ENCODE peak calls at places on chromosomes 7 and 10, in five cellular contexts. L, Z, P, C and Q are unnamed samples.

GRCh38 chr7:150988230-150989226 is 2.3 kb upstream of the NOS3 start:
- DNase-seq in L (no peak), Z (no peak), P (peak), C (peak), Q (peak)

GRCh38 chr7:155405399-155406318 is 52.3 kb upstream of the EN2 start:
- DNase-seq in L (no peak), Z (no peak), P (no peak), C (peak), Q (no peak)

GRCh38 chr7:112571852-112572607 is 91.2 kb downstream of the LSMEM1 start:
- DNase-seq in L (peak), Z (no peak), P (no peak), C (no peak), Q (no peak)

GRCh38 chr7:16847381-16847860 is 34.4 kb downstream of the AGR3 start:
- DNase-seq in L (peak), Z (no peak), P (peak), C (peak), Q (no peak)

GRCh38 chr7:84998665-84999064 is 188.2 kb downstream of the SEMA3D start:
- DNase-seq in L (no peak), Z (no peak), P (no peak), C (no peak), Q (no peak)

GRCh38 chr7:128937647-128938523 is at the start of gene IRF5:
- DNase-seq in L (peak), Z (no peak), P (peak), C (peak), Q (peak)

GRCh38 chr10:24202181-24202570 is 6.8 kb upstream of the KIAA1217 start:
- DNase-seq in L (no peak), Z (no peak), P (peak), C (peak), Q (peak)

GRCh38 chr7:99030951-99031350 is 113.0 kb downstream of the SMURF1 start:
- DNase-seq in L (no peak), Z (no peak), P (no peak), C (no peak), Q (no peak)

GRCh38 chr10:90162464-90162863 is 461.1 kb downstream of the KIF20B start:
- DNase-seq in L (peak), Z (no peak), P (no peak), C (no peak), Q (no peak)

GRCh38 chr10:6204341-6205191 is 1.8 kb downstream of the PFKFB3 start:
- DNase-seq in L (peak), Z (no peak), P (peak), C (no peak), Q (no peak)

GRCh38 chr7:116173051-116174028 is 37.0 kb upstream of the TES start:
- DNase-seq in L (peak), Z (no peak), P (no peak), C (peak), Q (no peak)

GRCh38 chr7:105316578-105317375 is 71.9 kb downstream of the SRPK2 start:
- DNase-seq in L (no peak), Z (no peak), P (no peak), C (no peak), Q (no peak)

GRCh38 chr7:73920406-73921134 is 59.6 kb downstream of the TMEM270 start:
- DNase-seq in L (no peak), Z (no peak), P (no peak), C (no peak), Q (no peak)

GRCh38 chr7:33624172-33624571 is 281.2 kb upstream of the BMPER start:
- DNase-seq in L (no peak), Z (no peak), P (no peak), C (no peak), Q (no peak)

GRCh38 chr10:79422178-79422892 is 23.1 kb downstream of the ZCCHC24 start:
- DNase-seq in L (no peak), Z (peak), P (no peak), C (no peak), Q (no peak)

GRCh38 chr7:73827568-73828106 is 3.2 kb upstream of the CLDN4 start:
- DNase-seq in L (peak), Z (no peak), P (peak), C (peak), Q (no peak)

GRCh38 chr7:16916733-16917132 is 35.0 kb upstream of the AGR3 start:
- DNase-seq in L (no peak), Z (no peak), P (no peak), C (no peak), Q (no peak)

GRCh38 chr7:117854186-117854585 is 19.1 kb downstream of the CTTNBP2 start:
- DNase-seq in L (no peak), Z (no peak), P (no peak), C (no peak), Q (no peak)

GRCh38 chr7:71132521-71133231 is 732 bp downstream of the GALNT17 start:
- DNase-seq in L (no peak), Z (no peak), P (peak), C (peak), Q (peak)

GRCh38 chr10:115093286-115093775 is at the start of gene ATRNL1:
- DNase-seq in L (peak), Z (no peak), P (peak), C (peak), Q (peak)

GRCh38 chr7:158829342-158830210 is at the start of gene ESYT2:
- DNase-seq in L (peak), Z (peak), P (peak), C (peak), Q (peak)
- TF ChIP-seq CTCF in L (no peak), Z (peak), P (peak), C (peak), Q (peak)

DNA sequence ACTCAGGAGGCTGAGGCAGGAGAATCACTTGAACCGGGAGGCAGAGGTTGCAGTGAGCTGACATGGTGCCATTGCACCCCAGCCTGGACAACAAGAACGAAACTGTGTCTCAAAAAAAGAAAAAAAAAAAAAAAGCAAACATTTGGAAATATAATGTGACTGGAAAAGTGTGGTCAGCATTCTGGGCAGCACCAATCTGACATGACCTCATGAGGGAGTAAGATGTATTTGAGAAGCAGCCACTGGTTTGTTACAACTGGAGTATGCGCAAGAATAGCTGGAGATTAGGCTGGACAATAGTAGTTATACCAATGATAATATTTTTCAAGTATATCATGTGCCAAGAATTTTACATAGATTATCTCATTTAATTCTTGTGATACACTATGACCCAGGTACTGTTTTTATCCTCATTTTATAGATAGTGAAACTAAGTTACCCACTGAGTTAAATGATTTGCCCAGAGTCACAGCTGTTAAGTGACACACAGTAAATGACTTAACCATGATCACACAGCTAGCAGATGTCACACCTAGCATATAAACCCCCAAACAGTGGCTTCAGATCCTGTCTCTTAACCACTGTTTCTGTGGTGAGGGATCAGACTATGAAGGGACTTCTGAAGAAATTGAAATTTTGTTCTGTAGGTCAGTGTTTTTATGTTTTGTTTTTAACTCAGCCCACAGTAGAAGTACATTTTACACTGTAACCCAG is 11.1 kb downstream of the MCU start:
- DNase-seq in L (no peak), Z (no peak), P (no peak), C (no peak), Q (no peak)
- TF ChIP-seq CTCF in L (no peak), Z (no peak), P (no peak), C (no peak), Q (no peak)

DNA sequence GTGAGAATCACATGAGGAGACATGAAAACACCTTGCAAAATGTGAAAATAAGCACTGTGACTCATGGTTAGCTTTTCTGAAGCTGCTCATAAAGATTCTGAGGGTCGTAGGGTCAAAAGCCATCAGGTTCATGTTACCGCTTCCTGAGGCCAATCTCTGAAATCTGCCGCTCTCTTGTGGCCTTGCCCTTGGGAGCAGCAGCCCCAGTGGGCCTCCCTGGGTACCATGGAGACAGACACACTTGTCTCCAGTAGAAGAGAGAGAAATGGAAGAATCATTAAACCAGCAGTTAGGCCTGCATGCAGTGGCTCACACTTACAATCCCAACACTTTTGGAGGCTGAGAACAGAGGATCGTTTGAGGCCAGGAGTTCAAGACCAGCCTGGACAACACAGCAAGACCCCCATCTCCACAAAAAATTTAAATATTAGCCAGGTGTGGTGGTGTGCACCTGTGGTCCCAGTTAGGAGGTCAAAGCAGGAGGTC is 42.8 kb downstream of the NIPSNAP2 start:
- DNase-seq in L (no peak), Z (no peak), P (no peak), C (peak), Q (no peak)
- TF ChIP-seq CTCF in L (no peak), Z (no peak), P (no peak), C (no peak), Q (no peak)

GRCh38 chr7:49483142-49483541 is 290.3 kb upstream of the VWC2 start:
- DNase-seq in L (peak), Z (no peak), P (no peak), C (peak), Q (no peak)
- TF ChIP-seq CTCF in L (no peak), Z (no peak), P (peak), C (no peak), Q (peak)

GRCh38 chr7:44965937-44966730 is 12.7 kb downstream of the MYO1G start:
- DNase-seq in L (no peak), Z (no peak), P (no peak), C (no peak), Q (no peak)

GRCh38 chr7:44964831-44965440 is 13.9 kb downstream of the MYO1G start:
- DNase-seq in L (no peak), Z (no peak), P (no peak), C (no peak), Q (no peak)

GRCh38 chr7:44965441-44965903 is 13.3 kb downstream of the MYO1G start:
- DNase-seq in L (no peak), Z (no peak), P (no peak), C (no peak), Q (no peak)

GRCh38 chr7:44963526-44964290 is 15.1 kb downstream of the MYO1G start:
- DNase-seq in L (no peak), Z (no peak), P (no peak), C (no peak), Q (no peak)

GRCh38 chr7:44964384-44964830 is 14.4 kb downstream of the MYO1G start:
- DNase-seq in L (peak), Z (no peak), P (no peak), C (no peak), Q (no peak)
- TF ChIP-seq CTCF in L (peak), Z (peak), P (no peak), C (peak), Q (peak)

DNA sequence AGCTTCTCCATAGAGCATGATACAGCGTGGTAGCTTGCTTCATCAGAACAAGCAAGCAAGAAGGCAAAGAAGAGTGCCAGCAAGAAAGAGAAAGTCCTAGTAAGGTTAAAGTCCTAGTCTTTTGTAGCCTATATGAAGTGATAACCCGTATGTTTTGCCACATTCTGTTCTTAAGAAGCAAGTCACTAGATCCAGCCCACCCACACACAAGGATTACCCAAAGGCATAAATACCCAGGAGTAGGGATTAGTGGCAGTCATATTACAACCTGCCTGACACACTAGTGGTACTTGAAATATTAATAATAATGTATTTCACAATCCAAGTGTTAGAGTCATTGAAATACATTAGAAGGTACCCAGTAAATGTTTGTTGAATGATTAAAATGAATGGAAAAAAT is 285.5 kb downstream of the HPSE2 start:
- DNase-seq in L (peak), Z (no peak), P (no peak), C (no peak), Q (no peak)
- TF ChIP-seq CTCF in L (no peak), Z (no peak), P (no peak), C (no peak), Q (no peak)

GRCh38 chr10:117543245-117543998 is 876 bp downstream of the EMX2 start:
- DNase-seq in L (peak), Z (no peak), P (no peak), C (no peak), Q (no peak)

GRCh38 chr10:117544729-117545140 is 2.2 kb downstream of the EMX2 start:
- DNase-seq in L (no peak), Z (no peak), P (no peak), C (no peak), Q (no peak)

GRCh38 chr10:117542706-117543244 is at the start of gene EMX2:
- DNase-seq in L (no peak), Z (no peak), P (no peak), C (no peak), Q (no peak)

GRCh38 chr10:117545141-117546019 is 2.8 kb downstream of the EMX2 start:
- DNase-seq in L (no peak), Z (no peak), P (no peak), C (no peak), Q (no peak)

DNA sequence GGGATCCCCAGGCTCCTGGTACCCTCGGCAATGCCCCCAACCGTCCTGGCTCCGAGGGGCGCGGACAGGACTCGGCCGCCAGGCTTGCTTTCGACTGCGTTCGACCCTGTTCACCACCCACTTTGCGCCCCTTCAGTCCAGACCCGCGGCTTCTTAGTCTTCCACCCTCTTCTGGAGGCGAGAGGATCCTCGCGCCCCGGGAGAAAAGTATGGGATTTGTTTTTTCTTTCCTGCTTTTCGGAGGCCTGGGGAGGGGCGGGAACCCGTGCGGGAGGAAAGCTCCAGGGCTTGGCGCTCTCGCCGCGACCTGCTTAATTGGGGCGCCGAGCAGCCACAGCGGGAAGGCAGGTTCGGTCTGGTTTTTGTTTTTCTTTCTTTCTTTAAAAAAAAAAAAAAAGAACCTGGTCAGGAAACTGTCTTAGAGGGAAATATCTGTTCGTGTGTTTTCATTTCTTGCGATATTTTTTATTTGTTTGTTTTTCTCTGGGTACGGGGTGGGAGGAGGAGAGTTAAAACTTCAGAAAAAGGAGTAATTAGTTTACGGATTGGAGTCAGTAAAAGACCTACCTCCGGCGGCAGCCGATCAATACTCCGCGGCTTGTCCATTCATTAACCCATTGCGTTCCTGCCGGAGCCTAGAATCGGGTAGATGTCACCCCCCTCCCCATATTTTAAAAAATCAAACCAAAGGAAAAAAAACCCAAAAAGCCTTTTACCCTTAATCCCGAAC is 1.6 kb downstream of the EMX2 start:
- DNase-seq in L (no peak), Z (no peak), P (no peak), C (no peak), Q (no peak)
- TF ChIP-seq CTCF in L (no peak), Z (no peak), P (no peak), C (no peak), Q (no peak)

GRCh38 chr10:11705687-11706086 is 36.5 kb upstream of the ECHDC3 start:
- DNase-seq in L (peak), Z (no peak), P (no peak), C (no peak), Q (no peak)

GRCh38 chr10:11702264-11702663 is 39.9 kb upstream of the ECHDC3 start:
- DNase-seq in L (no peak), Z (no peak), P (no peak), C (no peak), Q (no peak)

GRCh38 chr10:11707936-11708335 is 34.2 kb upstream of the ECHDC3 start:
- DNase-seq in L (no peak), Z (no peak), P (no peak), C (no peak), Q (no peak)

GRCh38 chr10:11704087-11704486 is 38.1 kb upstream of the ECHDC3 start:
- DNase-seq in L (no peak), Z (no peak), P (no peak), C (no peak), Q (no peak)

DNA sequence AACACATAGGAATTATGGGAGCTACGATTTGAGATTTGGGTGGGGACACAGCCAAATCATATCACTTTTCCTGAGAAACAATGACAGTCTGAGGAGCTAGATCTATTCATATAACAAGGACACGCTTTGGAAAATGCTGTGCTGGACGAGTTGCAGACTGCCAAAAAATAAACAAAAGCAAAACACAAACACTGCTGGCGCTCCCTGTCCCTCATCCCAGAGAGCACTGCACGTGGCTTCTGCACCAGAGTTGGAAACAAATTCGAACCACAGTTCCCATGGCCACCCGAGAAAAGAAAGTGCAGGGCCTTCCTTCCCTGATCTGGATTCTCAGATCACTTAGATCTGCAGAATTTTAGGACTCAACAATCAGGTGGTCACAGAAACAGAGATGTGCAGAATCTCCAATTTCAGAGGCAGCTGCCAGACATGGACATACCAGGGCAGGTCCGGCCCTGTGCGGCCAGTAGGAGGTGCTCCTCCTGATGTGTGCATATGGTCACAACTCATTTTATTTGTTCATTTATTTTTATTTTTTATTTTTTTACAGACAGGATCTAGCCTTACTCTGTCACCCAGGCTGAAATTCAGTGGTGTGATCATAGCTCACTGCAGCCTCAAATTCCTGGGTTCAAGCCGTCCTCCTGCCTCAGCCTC is 35.1 kb upstream of the ECHDC3 start:
- DNase-seq in L (no peak), Z (no peak), P (no peak), C (no peak), Q (no peak)
- TF ChIP-seq CTCF in L (no peak), Z (no peak), P (no peak), C (no peak), Q (peak)

DNA sequence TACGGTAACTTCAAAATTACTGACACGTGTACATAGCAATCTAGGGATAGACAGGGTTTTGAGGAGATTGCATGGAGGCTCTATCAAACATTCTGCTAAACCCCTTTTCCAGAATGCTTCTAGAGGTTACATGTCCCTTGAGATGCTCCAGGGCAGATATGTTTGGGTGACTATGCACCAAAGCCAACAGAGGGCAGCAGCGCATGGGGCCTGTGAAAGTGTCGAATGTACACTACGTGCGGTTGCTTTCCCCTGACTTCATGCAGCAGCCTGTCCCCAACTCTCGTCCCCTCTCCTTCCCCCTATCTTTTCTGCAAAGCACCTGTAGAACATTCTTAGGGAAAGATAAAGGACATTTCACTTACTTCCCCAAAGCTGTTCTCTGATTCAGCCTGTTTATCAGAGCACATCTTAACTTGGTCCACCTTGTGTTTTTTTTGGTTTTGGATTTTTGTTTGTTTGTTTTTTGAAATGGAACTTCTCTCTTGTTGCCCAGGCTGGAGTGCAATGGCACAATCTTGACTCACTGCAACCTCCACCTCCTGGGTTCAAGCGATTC is 90.2 kb downstream of the UBE3C start:
- DNase-seq in L (peak), Z (no peak), P (no peak), C (peak), Q (peak)
- TF ChIP-seq CTCF in L (peak), Z (no peak), P (no peak), C (peak), Q (peak)

GRCh38 chr10:100998183-100998990 is 1.2 kb upstream of the LZTS2 start:
- DNase-seq in L (peak), Z (peak), P (peak), C (peak), Q (no peak)
- TF ChIP-seq CTCF in L (no peak), Z (no peak), P (no peak), C (no peak), Q (no peak)